ENCODE peak calls at places on chromosomes 6 and 20, in six cellular contexts. A is kidney, Z is Calu3, L is prostate gland, Y is WTC11, Q is BJ. X is an unnamed sample.

GRCh38 chr20:25051386-25052155 is 6.4 kb downstream of the ACSS1 start:
- DNase-seq in L (no peak), Q (no peak), A (no peak), Y (peak), Z (no peak), X (no peak)

GRCh38 chr6:144036064-144036873 is 28.2 kb upstream of the PLAGL1 start:
- DNase-seq in Y (peak), A (no peak), Q (peak), L (no peak), Z (peak), X (no peak)

GRCh38 chr6:56851104-56851503 is 103.8 kb upstream of the BEND6 start:
- DNase-seq in Z (peak), L (no peak), Q (no peak), A (no peak), Y (peak), X (peak)

GRCh38 chr6:37141291-37142046 is 28.5 kb upstream of the PIM1 start:
- DNase-seq in Q (no peak), Y (peak), A (no peak), Z (no peak), L (no peak), X (peak)

GRCh38 chr6:122265755-122266154 is 133.7 kb upstream of the HSF2 start:
- DNase-seq in Y (no peak), L (no peak), A (no peak), Q (no peak), Z (no peak), X (no peak)

GRCh38 chr6:154806804-154807203 is 73.6 kb downstream of the SCAF8 start:
- DNase-seq in Q (no peak), Y (no peak), A (no peak), L (no peak), Z (no peak), X (no peak)

GRCh38 chr6:16873698-16874097 is 112.4 kb upstream of the ATXN1 start:
- DNase-seq in A (no peak), Y (no peak), L (no peak), Z (no peak), Q (no peak), X (no peak)

GRCh38 chr6:52727908-52728307 is 35.4 kb downstream of the GSTA2 start:
- DNase-seq in L (no peak), Q (no peak), Z (no peak), A (no peak), Y (no peak), X (no peak)

GRCh38 chr6:12163149-12163548 is 127.0 kb upstream of the EDN1 start:
- DNase-seq in Z (no peak), A (no peak), Y (no peak), L (no peak), Q (no peak), X (no peak)

GRCh38 chr6:53048431-53049195 is 16.6 kb upstream of the FBXO9 start:
- DNase-seq in A (no peak), Q (no peak), Z (no peak), Y (no peak), L (no peak), X (no peak)

GRCh38 chr6:30450908-30451818 is 38.1 kb upstream of the HLA-E start:
- DNase-seq in Z (no peak), Q (peak), Y (peak), L (no peak), A (peak), X (peak)

GRCh38 chr6:55913213-55914195 is 38.1 kb upstream of the BMP5 start:
- DNase-seq in Q (no peak), L (no peak), Y (no peak), A (no peak), Z (no peak), X (no peak)

GRCh38 chr6:105428342-105428957 is 25.6 kb upstream of the PREP start:
- DNase-seq in Z (peak), Y (no peak), A (no peak), L (no peak), Q (peak), X (no peak)

GRCh38 chr6:134447423-134447822 is 129.5 kb upstream of the SGK1 start:
- DNase-seq in L (peak), A (no peak), Z (no peak), Y (no peak), Q (no peak), X (no peak)

GRCh38 chr6:117976030-117976651 is 69.1 kb downstream of the SLC35F1 start:
- DNase-seq in A (no peak), Y (no peak), L (peak), Z (peak), Q (no peak), X (peak)

GRCh38 chr6:3593161-3593560 is 136.3 kb upstream of the SLC22A23 start:
- DNase-seq in Q (no peak), L (no peak), Z (no peak), Y (no peak), A (no peak), X (no peak)

GRCh38 chr20:31821427-31821826 is 2.3 kb downstream of the MYLK2 start:
- DNase-seq in Y (no peak), Q (no peak), Z (peak), L (no peak), A (no peak), X (no peak)

GRCh38 chr6:143264291-143264834 is 186.1 kb downstream of the ADAT2 start:
- DNase-seq in L (no peak), A (no peak), Q (no peak), Y (no peak), Z (no peak), X (no peak)

GRCh38 chr20:381581-382290 is 1.2 kb downstream of the TRIB3 start:
- DNase-seq in Z (peak), Y (peak), L (peak), A (peak), Q (peak), X (peak)

GRCh38 chr6:168120390-168121307 is 41.6 kb upstream of the FRMD1 start:
- DNase-seq in Z (no peak), A (peak), L (peak), Y (no peak), Q (no peak), X (no peak)

GRCh38 chr6:71393471-71393870 is 104.9 kb downstream of the OGFRL1 start:
- DNase-seq in L (no peak), Q (no peak), Y (no peak), Z (no peak), A (no peak), X (no peak)

GRCh38 chr20:36235892-36236785 is at the start of gene AAR2:
- DNase-seq in A (peak), L (peak), Q (peak), Z (peak), Y (peak), X (peak)

GRCh38 chr6:149445095-149445466 is 39.7 kb downstream of the ZC3H12D start:
- DNase-seq in A (no peak), Q (no peak), Z (no peak), Y (no peak), L (no peak), X (no peak)

GRCh38 chr6:152004896-152005295 is 197.4 kb downstream of the ESR1 start:
- DNase-seq in Y (no peak), A (no peak), Z (no peak), Q (peak), L (no peak), X (no peak)

GRCh38 chr6:152124432-152125074 is 317.1 kb downstream of the ESR1 start:
- DNase-seq in Z (no peak), Q (peak), Y (no peak), A (no peak), L (peak), X (no peak)

GRCh38 chr6:7073810-7074525 is 33.8 kb upstream of the RREB1 start:
- DNase-seq in Q (no peak), A (no peak), Y (no peak), L (no peak), Z (no peak), X (no peak)

GRCh38 chr20:14919473-14920157 is 582.2 kb upstream of the FLRT3 start:
- DNase-seq in Y (peak), A (peak), Z (peak), L (peak), Q (peak), X (no peak)

GRCh38 chr20:7449269-7449668 is 491.0 kb downstream of the HAO1 start:
- DNase-seq in A (no peak), Z (no peak), Q (no peak), Y (no peak), L (no peak), X (no peak)

GRCh38 chr6:135875446-135875845 is 23.9 kb downstream of the PDE7B start:
- DNase-seq in A (no peak), Z (no peak), L (no peak), Q (no peak), Y (no peak), X (no peak)

GRCh38 chr6:126188271-126188909 is 151.5 kb upstream of the CENPW start:
- DNase-seq in Q (peak), Z (no peak), Y (no peak), A (no peak), L (no peak), X (no peak)

GRCh38 chr20:53660078-53660909 is 66.7 kb upstream of the ZNF217 start:
- DNase-seq in Y (peak), Z (no peak), L (no peak), Q (no peak), A (peak), X (no peak)

GRCh38 chr6:45966797-45967196 is 48.9 kb downstream of the CLIC5 start:
- DNase-seq in A (no peak), Z (no peak), Y (no peak), L (no peak), Q (no peak), X (no peak)

GRCh38 chr6:157669747-157670216 is 153.3 kb upstream of the SNX9 start:
- DNase-seq in L (peak), Y (peak), Q (peak), A (peak), Z (peak), X (peak)

GRCh38 chr6:97705568-97705967 is 422.6 kb upstream of the MMS22L start:
- DNase-seq in L (no peak), Z (no peak), A (no peak), Y (peak), Q (no peak), X (no peak)
- TF ChIP-seq CTCF in L (no peak), Z (peak), A (peak), Y (peak), Q (peak), X (peak)

GRCh38 chr6:14396826-14397517 is 279.4 kb downstream of the CD83 start:
- DNase-seq in Q (no peak), A (no peak), Z (no peak), Y (peak), L (no peak), X (peak)
- TF ChIP-seq CTCF in Q (peak), A (peak), Z (no peak), Y (peak), L (no peak), X (peak)

GRCh38 chr6:492178-492577 is 100.6 kb downstream of the IRF4 start:
- DNase-seq in A (no peak), L (no peak), Z (no peak), Y (no peak), Q (no peak), X (no peak)

GRCh38 chr6:490251-491037 is 98.9 kb downstream of the IRF4 start:
- DNase-seq in Z (no peak), Q (no peak), Y (no peak), A (no peak), L (no peak), X (no peak)

GRCh38 chr6:492816-493414 is 101.4 kb downstream of the IRF4 start:
- DNase-seq in Y (no peak), Q (no peak), A (no peak), Z (no peak), L (no peak), X (no peak)

GRCh38 chr6:489762-490161 is 98.2 kb downstream of the IRF4 start:
- DNase-seq in Q (no peak), A (no peak), Z (no peak), Y (no peak), L (no peak), X (no peak)

GRCh38 chr6:491233-491632 is 99.7 kb downstream of the IRF4 start:
- DNase-seq in Y (no peak), A (no peak), L (no peak), Q (no peak), Z (no peak), X (no peak)
- TF ChIP-seq CTCF in Y (no peak), A (no peak), L (no peak), Q (no peak), Z (no peak), X (no peak)

DNA sequence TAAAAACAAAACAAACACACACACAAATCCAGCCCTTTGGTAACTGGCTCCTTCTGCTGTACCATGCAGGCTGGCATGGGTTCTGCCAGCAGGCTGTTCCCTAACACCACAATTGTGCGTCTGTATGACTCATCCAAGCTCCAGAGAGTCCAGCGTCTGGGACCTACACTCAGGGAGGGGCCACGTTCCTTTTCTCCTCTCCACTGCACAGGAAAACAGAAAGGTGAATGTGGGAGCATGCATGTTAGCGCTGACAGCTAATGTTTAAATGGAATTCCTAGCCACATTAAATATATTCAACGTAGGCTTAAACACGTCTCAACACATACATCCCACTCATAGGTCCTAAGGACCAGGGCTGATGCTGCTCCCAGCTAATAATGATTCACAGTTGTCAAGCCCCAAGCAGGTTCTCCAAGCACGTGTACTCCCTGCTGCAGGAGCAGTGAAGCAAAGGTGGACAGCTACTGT is 20.7 kb downstream of the MAP1LC3A start:
- DNase-seq in A (peak), Q (no peak), L (peak), Z (peak), Y (no peak), X (no peak)
- TF ChIP-seq CTCF in A (peak), Q (peak), L (no peak), Z (peak), Y (no peak), X (no peak)

GRCh38 chr20:62550087-62550565 is 74.3 kb upstream of the GATA5 start:
- DNase-seq in Z (no peak), Q (no peak), A (no peak), L (no peak), Y (no peak), X (peak)

GRCh38 chr20:62549029-62549428 is 73.2 kb upstream of the GATA5 start:
- DNase-seq in Q (no peak), Y (no peak), A (no peak), L (no peak), Z (no peak), X (no peak)

GRCh38 chr20:62551408-62552323 is 75.9 kb upstream of the GATA5 start:
- DNase-seq in A (no peak), Z (no peak), Q (no peak), Y (peak), L (no peak), X (peak)

GRCh38 chr20:62548483-62548882 is 72.7 kb upstream of the GATA5 start:
- DNase-seq in Y (no peak), A (no peak), Q (no peak), L (no peak), Z (no peak), X (peak)

GRCh38 chr20:62549499-62550086 is 73.8 kb upstream of the GATA5 start:
- DNase-seq in L (no peak), Y (peak), A (no peak), Q (no peak), Z (no peak), X (no peak)
- TF ChIP-seq CTCF in L (no peak), Y (no peak), A (no peak), Q (no peak), Z (peak), X (no peak)

GRCh38 chr6:67933278-67933677 is 701.8 kb upstream of the ADGRB3 start:
- DNase-seq in Z (no peak), L (no peak), A (peak), Y (peak), Q (no peak), X (peak)
- TF ChIP-seq CTCF in Z (no peak), L (no peak), A (no peak), Y (no peak), Q (no peak), X (peak)

GRCh38 chr20:23532533-23532932 is 35.8 kb downstream of the CST9L start:
- DNase-seq in Q (no peak), A (no peak), Y (no peak), Z (no peak), L (no peak), X (no peak)

GRCh38 chr20:23530937-23531567 is 37.2 kb downstream of the CST9L start:
- DNase-seq in A (no peak), Y (no peak), L (no peak), Q (no peak), Z (no peak), X (no peak)

GRCh38 chr20:23524146-23524545 is 33.2 kb downstream of the CST8 start:
- DNase-seq in Y (no peak), Z (no peak), L (no peak), A (no peak), Q (no peak), X (no peak)

GRCh38 chr20:23528867-23529431 is 38.0 kb downstream of the CST8 start:
- DNase-seq in A (no peak), Q (no peak), Y (no peak), Z (no peak), L (no peak), X (no peak)

DNA sequence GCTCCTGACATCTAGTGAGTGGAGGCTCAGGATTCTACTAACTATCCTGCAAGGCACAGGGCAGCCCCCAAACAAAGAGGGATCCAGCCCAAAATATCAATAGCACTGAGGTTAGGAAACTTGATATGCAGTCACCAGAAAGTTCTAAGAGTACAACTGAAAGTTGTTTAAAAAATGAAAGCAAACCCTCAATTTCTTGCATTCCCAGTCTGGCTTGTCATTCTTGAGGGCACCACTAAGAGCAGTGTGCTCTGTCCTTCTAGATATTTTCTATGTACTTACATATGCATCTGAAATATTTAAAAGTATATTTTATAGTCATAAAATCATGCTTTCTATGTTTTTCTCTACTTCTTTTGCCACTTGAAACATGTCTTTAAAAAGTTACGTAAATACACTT is 35.9 kb downstream of the CST8 start:
- DNase-seq in Z (no peak), L (no peak), Q (no peak), A (no peak), Y (no peak), X (no peak)
- TF ChIP-seq CTCF in Z (no peak), L (no peak), Q (no peak), A (no peak), Y (no peak), X (no peak)

DNA sequence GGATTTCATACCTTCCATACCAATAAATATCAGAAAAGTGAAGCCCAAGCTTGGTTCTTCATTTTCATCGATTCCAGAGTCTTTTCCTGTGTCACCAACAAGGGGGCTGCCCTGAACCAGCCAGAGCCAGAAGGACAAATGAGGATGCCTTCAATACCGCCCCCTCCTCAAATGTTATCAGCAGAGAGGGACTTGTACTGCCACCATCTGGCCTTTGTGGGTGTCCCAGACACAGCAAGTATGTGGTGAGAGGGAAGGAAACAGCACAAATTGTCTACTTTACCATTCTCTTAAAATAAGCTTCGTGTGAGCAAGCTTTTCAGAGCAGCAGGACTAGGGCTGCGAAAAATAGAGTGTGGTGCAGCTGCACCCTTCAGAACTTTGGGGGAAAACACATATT is 165.3 kb downstream of the SOBP start:
- DNase-seq in A (no peak), L (no peak), Q (no peak), Y (peak), Z (no peak), X (no peak)
- TF ChIP-seq CTCF in A (peak), L (no peak), Q (no peak), Y (no peak), Z (peak), X (peak)

GRCh38 chr20:50646483-50646996 is 44.8 kb downstream of the RIPOR3 start:
- DNase-seq in L (no peak), Z (no peak), A (no peak), Q (peak), Y (no peak), X (no peak)
- TF ChIP-seq CTCF in L (no peak), Z (peak), A (no peak), Q (peak), Y (peak), X (no peak)

GRCh38 chr6:116966675-116967576 is 89.9 kb downstream of the RFX6 start:
- DNase-seq in A (no peak), L (no peak), Q (no peak), Z (no peak), Y (no peak), X (no peak)
- TF ChIP-seq CTCF in A (no peak), L (no peak), Q (no peak), Z (no peak), Y (no peak), X (no peak)